ENCODE peak calls at places on chromosomes 4 and X, in four cellular contexts. U is K562, C is HepG2, D is GM12878. R is an unnamed sample.

GRCh38 chr4:162700815-162701361 is 465.8 kb downstream of the NAF1 start:
- DNase-seq in U (no peak), C (peak), D (no peak), R (no peak)

GRCh38 chr4:4461850-4462249 is 74.9 kb downstream of the NSG1 start:
- DNase-seq in U (no peak), C (peak), D (no peak), R (no peak)

GRCh38 chr4:42655921-42656735 is 777 bp downstream of the ATP8A1 start:
- DNase-seq in U (no peak), C (peak), D (no peak), R (no peak)

GRCh38 chr4:2900701-2901100 is 57.1 kb downstream of the ADD1 start:
- DNase-seq in U (no peak), C (no peak), D (no peak), R (no peak)

GRCh38 chr4:20954541-20954940 is 254.3 kb downstream of the PACRGL start:
- DNase-seq in U (no peak), C (no peak), D (no peak), R (no peak)

GRCh38 chr4:145320269-145320668 is 139.9 kb upstream of the OTUD4 start:
- DNase-seq in U (no peak), C (no peak), D (no peak), R (no peak)

GRCh38 chrX:107054978-107055377 is 55.0 kb upstream of the MORC4 start:
- DNase-seq in U (no peak), C (no peak), D (no peak), R (no peak)

GRCh38 chr4:10023806-10024205 is 2.5 kb upstream of the SLC2A9 start:
- DNase-seq in U (no peak), C (no peak), D (no peak), R (no peak)

GRCh38 chr4:46016306-46016705 is 107.5 kb downstream of the GABRG1 start:
- DNase-seq in U (no peak), C (no peak), D (no peak), R (no peak)

GRCh38 chr4:7539659-7540058 is 104.9 kb upstream of the PSAPL1 start:
- DNase-seq in U (peak), C (peak), D (no peak), R (peak)

GRCh38 chrX:40105791-40106676 is 8.3 kb upstream of the BCOR start:
- DNase-seq in U (peak), C (no peak), D (no peak), R (no peak)

GRCh38 chr4:138275946-138276621 is 33.9 kb upstream of the SLC7A11 start:
- DNase-seq in U (no peak), C (no peak), D (no peak), R (no peak)

GRCh38 chr4:146890301-146890700 is 55.4 kb downstream of the TTC29 start:
- DNase-seq in U (no peak), C (no peak), D (no peak), R (no peak)

GRCh38 chr4:6119507-6120020 is 80.8 kb downstream of the JAKMIP1 start:
- DNase-seq in U (no peak), C (no peak), D (no peak), R (no peak)

GRCh38 chrX:53262918-53263394 is 18.4 kb downstream of the IQSEC2 start:
- DNase-seq in U (peak), C (no peak), D (no peak), R (peak)

GRCh38 chr4:87716350-87717041 is 66.4 kb downstream of the DMP1 start:
- DNase-seq in U (no peak), C (no peak), D (no peak), R (no peak)

GRCh38 chr4:97910005-97910404 is 233.3 kb downstream of the STPG2 start:
- DNase-seq in U (no peak), C (no peak), D (no peak), R (peak)

GRCh38 chr4:152090543-152090942 is 329.7 kb upstream of the GATB start:
- DNase-seq in U (no peak), C (no peak), D (no peak), R (no peak)

GRCh38 chrX:31604629-31605221 is 532.9 kb upstream of the FTHL17 start:
- DNase-seq in U (no peak), C (no peak), D (peak), R (no peak)

GRCh38 chrX:152177052-152177451 is 38.7 kb upstream of the MAGEA10 start:
- DNase-seq in U (peak), C (no peak), D (no peak), R (no peak)

GRCh38 chrX:94662665-94663064 is 988.7 kb downstream of the FAM133A start:
- DNase-seq in U (no peak), C (no peak), D (no peak), R (no peak)

GRCh38 chr4:112677519-112678091 is 40.7 kb downstream of the LARP7 start:
- DNase-seq in U (no peak), C (peak), D (no peak), R (no peak)

GRCh38 chr4:98932539-98932938 is 3.6 kb upstream of the EIF4E start:
- DNase-seq in U (no peak), C (no peak), D (no peak), R (no peak)

GRCh38 chr4:95124906-95125504 is 367.2 kb downstream of the BMPR1B start:
- DNase-seq in U (no peak), C (peak), D (no peak), R (peak)

GRCh38 chrX:23317799-23318724 is 16.6 kb upstream of the PTCHD1 start:
- DNase-seq in U (peak), C (no peak), D (no peak), R (no peak)

GRCh38 chrX:19760345-19760744 is 127.1 kb downstream of the SH3KBP1 start:
- DNase-seq in U (no peak), C (no peak), D (no peak), R (no peak)

GRCh38 chrX:123731987-123732678 is 719 bp downstream of the THOC2 start:
- DNase-seq in U (peak), C (no peak), D (no peak), R (no peak)

GRCh38 chr4:37758226-37758625 is 68.3 kb upstream of the PGM2 start:
- DNase-seq in U (no peak), C (peak), D (no peak), R (no peak)

GRCh38 chrX:15751160-15751819 is 13.2 kb downstream of the CA5B start:
- DNase-seq in U (no peak), C (no peak), D (no peak), R (no peak)

GRCh38 chr4:8599657-8600056 is 7.1 kb downstream of the CPZ start:
- DNase-seq in U (peak), C (no peak), D (no peak), R (peak)

GRCh38 chrX:66919280-66919832 is 280.5 kb upstream of the EDA2R start:
- DNase-seq in U (no peak), C (no peak), D (no peak), R (no peak)

GRCh38 chr4:15188581-15189539 is 186.6 kb downstream of the CPEB2 start:
- DNase-seq in U (no peak), C (no peak), D (no peak), R (no peak)

GRCh38 chrX:128294198-128294597 is 242.0 kb upstream of the ACTRT1 start:
- DNase-seq in U (no peak), C (no peak), D (no peak), R (no peak)

GRCh38 chrX:55450259-55450658 is 1.7 kb upstream of the MAGEH1 start:
- DNase-seq in U (peak), C (peak), D (no peak), R (no peak)

GRCh38 chrX:119266364-119266995 is 30.4 kb downstream of the PGRMC1 start:
- DNase-seq in U (peak), C (peak), D (no peak), R (peak)

GRCh38 chr4:83535520-83535944 is 376 bp upstream of the GPAT3 start:
- DNase-seq in U (no peak), C (peak), D (no peak), R (peak)

GRCh38 chrX:42951747-42952146 is 173.8 kb upstream of the PPP1R2C start:
- DNase-seq in U (no peak), C (no peak), D (no peak), R (no peak)

GRCh38 chr4:2423066-2423465 is 4.3 kb downstream of the CFAP99 start:
- DNase-seq in U (no peak), C (no peak), D (no peak), R (no peak)

GRCh38 chrX:6052111-6052745 is 176.4 kb downstream of the NLGN4X start:
- DNase-seq in U (no peak), C (no peak), D (no peak), R (no peak)

DNA sequence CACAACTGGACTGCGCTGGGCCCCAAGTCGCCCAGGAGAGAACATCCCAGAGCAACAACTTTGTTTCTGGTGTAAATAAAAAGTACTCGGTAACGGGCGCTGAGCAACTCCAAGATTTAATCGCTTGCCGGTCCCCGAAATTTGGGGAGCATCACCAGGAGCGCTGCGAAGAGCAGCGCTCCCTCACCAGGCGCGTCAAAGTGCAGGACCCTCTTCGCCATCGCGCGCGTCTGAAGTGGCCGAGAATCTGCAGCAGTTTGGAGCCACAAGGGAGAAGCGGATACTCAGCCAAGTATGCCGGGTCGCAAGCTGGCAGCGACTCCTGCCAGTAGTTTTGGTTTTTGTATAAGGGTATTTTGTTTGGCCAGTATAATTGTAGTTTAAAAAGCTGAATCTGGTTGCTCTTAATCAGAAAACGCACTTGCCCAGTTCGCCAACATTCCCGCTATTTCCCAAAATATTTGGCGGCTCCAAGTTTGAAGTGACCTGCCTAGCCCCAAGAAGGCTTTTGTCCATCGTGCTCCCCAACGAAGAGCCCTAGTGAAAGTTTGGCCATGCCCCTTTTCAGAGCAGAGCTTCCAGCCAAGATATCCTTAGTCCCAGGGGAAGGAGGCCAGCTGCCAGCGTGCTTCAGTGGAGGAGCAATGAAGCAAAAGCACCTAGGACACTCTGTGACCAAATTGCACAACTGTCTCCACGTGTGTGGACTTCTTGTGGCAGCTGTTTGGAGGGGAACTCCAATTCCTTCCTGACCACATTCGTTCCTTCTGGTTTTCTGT is 557 bp upstream of the KDR start:
- DNase-seq in U (no peak), C (no peak), D (no peak), R (no peak)
- TF ChIP-seq EZH2 in U (no peak), C (no peak), D (no peak), R (no peak)

GRCh38 chrX:9943420-9943819 is 23.7 kb upstream of the CLDN34 start:
- DNase-seq in U (no peak), C (no peak), D (peak), R (no peak)

GRCh38 chrX:9938516-9938915 is 28.6 kb upstream of the CLDN34 start:
- DNase-seq in U (no peak), C (no peak), D (no peak), R (no peak)

GRCh38 chrX:9942086-9942485 is 25.1 kb upstream of the CLDN34 start:
- DNase-seq in U (no peak), C (no peak), D (peak), R (no peak)

GRCh38 chrX:9935436-9935835 is 31.7 kb upstream of the CLDN34 start:
- DNase-seq in U (no peak), C (no peak), D (no peak), R (no peak)

GRCh38 chrX:9940397-9940796 is 26.8 kb upstream of the CLDN34 start:
- DNase-seq in U (no peak), C (no peak), D (no peak), R (no peak)
- TF ChIP-seq ZBTB33 in U (no peak), C (no peak), D (no peak), R (no peak)

DNA sequence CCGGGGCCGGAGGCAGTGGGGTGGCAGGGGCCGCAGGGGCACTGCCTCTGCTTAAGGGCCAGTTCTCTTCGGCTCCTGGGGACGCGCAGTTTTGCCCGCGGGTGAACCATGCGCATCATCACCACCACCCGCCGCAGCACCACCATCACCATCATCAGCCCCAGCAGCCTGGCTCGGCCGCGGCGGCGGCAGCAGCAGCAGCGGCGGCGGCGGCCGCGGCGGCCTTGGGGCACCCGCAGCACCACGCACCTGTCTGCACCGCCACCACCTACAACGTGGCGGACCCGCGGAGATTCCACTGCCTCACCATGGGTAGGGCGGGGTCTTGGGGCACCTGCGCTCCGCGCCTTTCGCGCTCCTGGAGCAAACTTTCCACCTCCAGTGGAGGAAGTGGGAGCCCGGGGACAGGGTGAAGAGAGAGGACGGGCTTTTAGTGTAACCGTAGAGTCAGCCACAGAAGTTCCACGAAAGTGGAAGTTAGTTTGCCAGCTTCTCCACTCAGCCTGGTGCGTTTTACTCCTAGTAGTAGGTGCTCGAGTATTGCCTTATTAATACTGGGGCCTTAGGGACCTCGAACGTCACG is 735 bp downstream of the GSX2 start:
- DNase-seq in U (no peak), C (no peak), D (no peak), R (no peak)
- TF ChIP-seq EZH2 in U (no peak), C (peak), D (no peak), R (no peak)

GRCh38 chr4:169018406-169018805 is 8.4 kb upstream of the CBR4 start:
- DNase-seq in U (no peak), C (no peak), D (no peak), R (no peak)
- TF ChIP-seq ZBTB33 in U (no peak), C (no peak), D (no peak), R (no peak)

GRCh38 chr4:795726-796119 is 30.2 kb downstream of the CPLX1 start:
- DNase-seq in U (no peak), C (no peak), D (no peak), R (no peak)
- TF ChIP-seq EZH2 in U (no peak), C (no peak), D (no peak), R (no peak)